ENCODE peak calls at places on chromosomes 7 and 10, in four cellular contexts. Q, O, Y and L are unnamed samples.

GRCh38 chr7:114086491-114086905 is 167.7 kb upstream of the PPP1R3A start:
- DNase-seq in Q (no peak), O (no peak), Y (no peak), L (no peak)

GRCh38 chr7:31517513-31517912 is 3.6 kb downstream of the ITPRID1 start:
- DNase-seq in Q (no peak), O (no peak), Y (no peak), L (no peak)

GRCh38 chr10:51031995-51032394 is 42.3 kb upstream of the PRKG1 start:
- DNase-seq in Q (no peak), O (no peak), Y (no peak), L (no peak)

GRCh38 chr10:31707578-31708411 is 220.8 kb downstream of the ARHGAP12 start:
- DNase-seq in Q (no peak), O (no peak), Y (peak), L (no peak)

GRCh38 chr10:124259139-124259825 is 159.4 kb downstream of the OAT start:
- DNase-seq in Q (peak), O (no peak), Y (no peak), L (no peak)

GRCh38 chr10:88249450-88249849 is 333.7 kb downstream of the RNLS start:
- DNase-seq in Q (no peak), O (no peak), Y (no peak), L (no peak)

GRCh38 chr10:16352146-16352545 is 84.7 kb upstream of the PTER start:
- DNase-seq in Q (no peak), O (no peak), Y (no peak), L (no peak)

GRCh38 chr7:80218723-80219122 is 84.1 kb downstream of the GNAI1 start:
- DNase-seq in Q (peak), O (no peak), Y (no peak), L (no peak)

GRCh38 chr10:35459449-35459847 is 123.1 kb downstream of the CCNY start:
- DNase-seq in Q (no peak), O (no peak), Y (no peak), L (no peak)

GRCh38 chr7:157302314-157302711 is 34.5 kb upstream of the DNAJB6 start:
- DNase-seq in Q (no peak), O (no peak), Y (peak), L (no peak)

GRCh38 chr7:28181921-28182517 is 1.4 kb upstream of the JAZF1 start:
- DNase-seq in Q (no peak), O (no peak), Y (no peak), L (no peak)

GRCh38 chr7:131664570-131664969 is 108.1 kb upstream of the PODXL start:
- DNase-seq in Q (no peak), O (no peak), Y (no peak), L (no peak)

GRCh38 chr10:87844837-87845623 is 18.3 kb downstream of the KLLN start:
- DNase-seq in Q (peak), O (no peak), Y (no peak), L (no peak)

GRCh38 chr7:64098-64521 is 128.3 kb upstream of the FAM20C start:
- DNase-seq in Q (peak), O (peak), Y (no peak), L (no peak)

GRCh38 chr10:61262486-61263261 is 190.5 kb downstream of the TMEM26 start:
- DNase-seq in Q (no peak), O (no peak), Y (no peak), L (no peak)

GRCh38 chr10:12177642-12178041 is 18.0 kb downstream of the NUDT5 start:
- DNase-seq in Q (no peak), O (no peak), Y (no peak), L (no peak)

GRCh38 chr10:71338728-71339495 is 19.9 kb downstream of the SLC29A3 start:
- DNase-seq in Q (no peak), O (peak), Y (no peak), L (no peak)

GRCh38 chr10:124998624-124999291 is 56.8 kb downstream of the ZRANB1 start:
- DNase-seq in Q (no peak), O (no peak), Y (no peak), L (no peak)

GRCh38 chr7:148535227-148535626 is 55.3 kb upstream of the C7orf33 start:
- DNase-seq in Q (no peak), O (peak), Y (no peak), L (no peak)

GRCh38 chr7:75534727-75535307 is 42.7 kb downstream of the SPDYE5 start:
- DNase-seq in Q (no peak), O (peak), Y (peak), L (no peak)

GRCh38 chr7:28240466-28240865 is 59.9 kb upstream of the JAZF1 start:
- DNase-seq in Q (no peak), O (no peak), Y (no peak), L (no peak)

GRCh38 chr10:94640562-94640961 is 43.0 kb upstream of the CYP2C18 start:
- DNase-seq in Q (no peak), O (no peak), Y (no peak), L (no peak)

GRCh38 chr7:25852249-25852994 is 299.6 kb upstream of the NFE2L3 start:
- DNase-seq in Q (no peak), O (no peak), Y (no peak), L (peak)

GRCh38 chr7:139692723-139693122 is 85.1 kb downstream of the HIPK2 start:
- DNase-seq in Q (no peak), O (no peak), Y (no peak), L (no peak)

GRCh38 chr7:66847879-66848810 is 72.9 kb upstream of the TMEM248 start:
- DNase-seq in Q (peak), O (no peak), Y (no peak), L (no peak)

GRCh38 chr7:28748934-28749584 is 209.1 kb downstream of the TRIL start:
- DNase-seq in Q (no peak), O (no peak), Y (no peak), L (no peak)

GRCh38 chr10:43076311-43076875 is 476 bp upstream of the RET start:
- DNase-seq in Q (no peak), O (no peak), Y (no peak), L (no peak)

GRCh38 chr10:69769395-69769989 is 32.2 kb upstream of the COL13A1 start:
- DNase-seq in Q (no peak), O (no peak), Y (no peak), L (peak)

GRCh38 chr7:110129159-110129558 is 961.8 kb upstream of the LRRN3 start:
- DNase-seq in Q (no peak), O (no peak), Y (no peak), L (no peak)

GRCh38 chr10:14056545-14057332 is 274.0 kb downstream of the FRMD4A start:
- DNase-seq in Q (no peak), O (no peak), Y (no peak), L (peak)

GRCh38 chr7:143172354-143172753 is 10.9 kb upstream of the TAS2R39 start:
- DNase-seq in Q (no peak), O (no peak), Y (no peak), L (no peak)

GRCh38 chr7:155463114-155463811 is 5.3 kb downstream of the EN2 start:
- DNase-seq in Q (no peak), O (no peak), Y (no peak), L (peak)

DNA sequence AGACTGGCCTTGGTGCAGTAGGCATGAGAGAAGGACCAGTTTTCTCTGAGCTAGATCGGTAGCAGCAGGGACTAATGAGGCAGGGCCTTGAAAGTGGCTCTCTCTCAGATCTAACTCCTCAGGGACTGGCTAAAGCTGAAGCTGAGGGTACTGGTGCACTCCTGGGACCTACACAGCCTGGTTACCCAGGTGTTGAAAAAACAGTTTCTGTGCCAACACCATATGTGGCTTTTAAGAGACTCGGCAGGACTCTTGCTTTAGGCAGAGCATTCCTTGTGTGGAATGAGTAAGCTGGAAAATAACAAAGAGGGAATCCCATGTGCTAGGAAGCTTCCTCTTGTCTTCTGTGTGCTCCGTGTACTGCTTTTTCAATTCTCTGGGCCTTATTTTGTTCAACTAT is 186.3 kb upstream of the KAT6B start:
- DNase-seq in Q (no peak), O (no peak), Y (peak), L (no peak)
- TF ChIP-seq USF2 in Q (no peak), O (no peak), Y (no peak), L (no peak)

GRCh38 chr7:101633516-101633915 is 4.4 kb upstream of the MYL10 start:
- DNase-seq in Q (no peak), O (no peak), Y (no peak), L (no peak)

GRCh38 chr7:101636822-101637623 is 7.9 kb upstream of the MYL10 start:
- DNase-seq in Q (no peak), O (no peak), Y (no peak), L (no peak)

GRCh38 chr7:101635484-101635883 is 6.4 kb upstream of the MYL10 start:
- DNase-seq in Q (no peak), O (no peak), Y (no peak), L (no peak)

GRCh38 chr7:101632641-101633040 is 3.5 kb upstream of the MYL10 start:
- DNase-seq in Q (no peak), O (no peak), Y (no peak), L (no peak)

GRCh38 chr7:101634196-101634717 is 5.2 kb upstream of the MYL10 start:
- DNase-seq in Q (no peak), O (no peak), Y (no peak), L (no peak)
- TF ChIP-seq EZH2 in Q (no peak), O (no peak), Y (no peak), L (no peak)

GRCh38 chr10:54796876-54797275 is 4.2 kb downstream of the PCDH15 start:
- DNase-seq in Q (no peak), O (no peak), Y (no peak), L (no peak)

GRCh38 chr10:54799491-54799890 is 1.5 kb downstream of the PCDH15 start:
- DNase-seq in Q (no peak), O (no peak), Y (no peak), L (no peak)

GRCh38 chr10:54797636-54798395 is 3.2 kb downstream of the PCDH15 start:
- DNase-seq in Q (no peak), O (no peak), Y (no peak), L (no peak)

DNA sequence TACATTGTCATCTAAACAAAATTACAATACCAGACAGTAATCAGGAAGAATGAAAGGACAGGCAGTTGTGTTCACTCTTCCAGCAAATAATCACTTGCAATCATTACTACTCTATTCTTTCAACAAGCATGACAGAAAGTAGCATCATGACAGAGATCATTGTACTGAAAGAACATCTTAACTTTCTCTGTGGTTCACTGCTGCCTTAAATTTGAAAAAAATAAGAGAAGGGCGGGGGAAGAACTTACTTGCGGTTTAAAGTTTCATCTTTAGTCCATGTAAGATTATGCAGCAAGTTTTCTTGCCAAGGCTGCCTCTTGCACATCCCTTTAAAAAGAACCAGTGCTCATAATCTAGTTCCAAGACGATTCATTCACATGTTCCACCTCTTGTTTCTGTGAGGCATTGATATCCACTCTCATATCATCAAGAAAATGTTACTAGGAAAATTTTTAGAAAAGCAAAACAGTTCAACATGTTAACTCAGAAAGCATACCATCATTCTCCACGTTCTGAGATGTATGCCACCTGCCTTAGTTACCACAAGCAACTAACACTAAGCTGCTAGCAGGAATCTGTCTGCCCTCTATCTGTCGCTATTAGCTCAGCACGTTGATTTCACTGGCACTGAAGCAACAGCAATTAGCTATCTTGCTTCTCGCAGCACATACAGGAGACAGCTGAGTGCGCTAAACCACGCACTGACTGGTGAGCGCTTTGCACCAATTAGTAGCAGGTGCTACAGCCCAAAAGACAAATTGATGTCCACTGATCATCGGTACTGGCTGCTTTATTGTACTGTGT is at the start of gene PCDH15:
- DNase-seq in Q (peak), O (no peak), Y (peak), L (peak)
- TF ChIP-seq USF2 in Q (no peak), O (no peak), Y (no peak), L (no peak)

DNA sequence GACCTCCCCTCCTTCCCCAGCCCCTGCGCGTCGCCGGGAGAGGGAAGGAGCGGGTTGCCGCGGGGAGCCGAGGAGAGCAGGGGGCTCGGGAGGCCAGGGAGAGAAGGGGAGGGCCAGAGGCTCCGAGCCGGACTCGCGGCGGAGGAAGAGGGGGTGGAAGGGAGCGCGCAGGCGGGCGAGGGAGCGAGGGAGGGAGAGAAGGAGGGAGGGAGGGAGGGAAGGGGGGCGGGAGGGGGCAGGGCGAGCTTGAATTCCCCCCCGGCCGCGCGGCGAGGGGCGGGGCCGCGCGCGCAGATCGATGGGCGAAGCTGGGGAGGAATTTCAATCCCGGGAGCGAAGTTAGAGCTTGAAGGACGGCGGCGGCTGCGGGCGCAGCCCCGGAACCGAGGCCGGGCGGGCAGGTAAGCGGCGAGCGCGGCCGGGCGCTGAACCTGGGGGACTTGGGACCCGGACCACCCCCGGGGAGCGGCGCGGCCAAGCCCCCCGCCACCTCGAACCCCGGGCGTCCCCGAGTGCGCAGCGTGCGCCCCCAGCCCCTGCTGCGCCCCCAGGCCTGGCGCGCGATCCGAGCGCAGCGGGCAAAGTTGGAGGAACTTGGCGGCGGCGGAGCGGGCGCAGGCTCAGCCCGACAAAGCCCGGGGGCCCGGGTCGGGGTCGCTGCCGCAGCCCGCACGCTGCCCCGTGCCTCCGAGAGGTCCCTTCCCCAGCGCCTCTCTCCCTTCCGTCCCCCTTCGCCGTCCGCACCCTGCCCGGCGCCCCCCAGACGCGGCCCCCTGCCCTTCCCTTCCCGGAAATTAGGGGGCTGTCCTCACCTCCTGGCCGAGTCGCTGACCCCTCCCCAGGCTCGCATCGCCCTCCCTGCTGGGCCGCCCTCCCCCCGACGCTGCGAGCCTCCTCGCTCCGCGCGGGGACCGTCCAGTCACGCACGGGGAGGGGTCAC is at the start of gene ELFN1:
- DNase-seq in Q (no peak), O (peak), Y (no peak), L (peak)
- TF ChIP-seq EZH2 in Q (no peak), O (no peak), Y (no peak), L (no peak)

GRCh38 chr7:11436773-11437524 is 395.0 kb downstream of the THSD7A start:
- DNase-seq in Q (no peak), O (no peak), Y (no peak), L (no peak)
- TF ChIP-seq USF2 in Q (no peak), O (no peak), Y (no peak), L (no peak)

GRCh38 chr10:11017575-11018425 is at the start of gene CELF2:
- DNase-seq in Q (no peak), O (peak), Y (no peak), L (peak)
- TF ChIP-seq EZH2 in Q (no peak), O (no peak), Y (no peak), L (peak)

GRCh38 chr7:112080974-112081373 is 125.2 kb downstream of the DOCK4 start:
- DNase-seq in Q (no peak), O (no peak), Y (peak), L (no peak)

GRCh38 chr7:112079671-112080070 is 126.5 kb downstream of the DOCK4 start:
- DNase-seq in Q (no peak), O (no peak), Y (no peak), L (no peak)

GRCh38 chr7:112079122-112079521 is 127.1 kb downstream of the DOCK4 start:
- DNase-seq in Q (no peak), O (no peak), Y (no peak), L (no peak)

GRCh38 chr7:112081778-112082177 is 124.4 kb downstream of the DOCK4 start:
- DNase-seq in Q (no peak), O (no peak), Y (no peak), L (no peak)

GRCh38 chr7:112080441-112080840 is 125.8 kb downstream of the DOCK4 start:
- DNase-seq in Q (peak), O (no peak), Y (peak), L (no peak)
- TF ChIP-seq USF2 in Q (no peak), O (no peak), Y (no peak), L (no peak)

DNA sequence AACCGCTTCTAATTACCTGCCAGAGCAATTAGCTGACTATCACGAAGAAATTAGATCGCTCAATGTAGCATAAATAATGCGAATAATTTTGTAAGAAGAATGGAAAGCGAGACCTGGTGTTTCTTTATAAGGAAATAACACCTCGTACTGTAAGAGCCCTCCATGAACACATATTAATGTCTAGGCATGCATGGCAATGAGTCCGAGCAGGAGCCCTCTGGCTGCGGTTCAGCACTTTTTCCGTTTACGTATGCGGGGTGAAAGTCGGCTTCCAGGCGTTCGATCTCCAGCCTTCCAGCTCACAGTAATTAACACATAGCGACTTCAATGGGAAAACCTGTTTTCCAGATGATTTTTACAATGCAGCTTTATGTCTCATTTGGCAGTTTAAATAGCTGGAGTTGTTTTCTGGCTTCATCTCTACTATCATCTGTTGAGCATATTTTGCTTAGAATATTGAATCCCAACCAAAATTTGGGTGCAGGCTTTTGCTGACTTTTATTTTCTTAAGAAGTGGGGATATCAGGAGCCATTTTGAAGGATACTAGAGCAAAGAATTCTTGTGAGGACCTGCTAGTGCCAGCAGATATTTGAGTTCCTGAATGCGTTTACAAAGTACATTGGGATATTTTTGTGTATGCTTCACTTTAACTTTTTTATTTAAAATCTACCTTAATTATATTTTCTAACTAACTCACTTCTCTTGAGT is 7.2 kb upstream of the SP8 start:
- DNase-seq in Q (no peak), O (no peak), Y (no peak), L (no peak)
- TF ChIP-seq EZH2 in Q (no peak), O (peak), Y (no peak), L (peak)

DNA sequence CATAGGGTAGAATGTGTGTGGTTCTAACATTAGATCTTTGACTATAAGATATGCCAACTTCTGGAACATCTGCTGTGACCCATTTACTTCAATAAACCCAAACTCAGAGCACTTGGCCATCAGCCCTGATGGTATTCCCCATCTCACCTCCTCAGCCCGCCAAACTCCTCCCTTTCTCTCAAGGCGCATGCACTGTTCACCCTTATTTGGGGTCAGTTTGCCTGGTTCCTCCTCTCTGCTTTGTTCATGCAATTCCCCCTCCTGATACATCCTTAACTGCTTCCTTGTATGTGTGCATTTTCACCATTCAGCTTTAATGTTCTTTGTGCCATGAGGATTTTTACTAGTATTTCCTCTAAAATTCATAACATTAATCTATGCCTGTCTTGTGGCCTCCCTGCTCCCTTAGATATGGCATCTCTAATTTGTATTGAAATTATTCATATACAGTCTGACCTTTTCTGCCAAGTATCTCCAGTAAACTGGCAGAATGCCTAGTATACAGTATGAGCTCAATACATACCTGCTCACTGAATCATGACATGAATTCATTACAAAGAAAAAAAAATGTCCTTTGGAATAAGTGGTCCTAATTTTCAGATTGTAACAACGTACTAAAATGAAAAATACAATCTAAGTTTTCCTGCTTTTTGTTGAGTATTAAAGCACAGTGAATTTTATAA is 336.8 kb upstream of the IGFBP3 start:
- DNase-seq in Q (no peak), O (no peak), Y (no peak), L (no peak)
- TF ChIP-seq USF2 in Q (no peak), O (no peak), Y (no peak), L (no peak)